ENCODE peak calls at places on chromosomes 6 and 20, in four cellular contexts. N is GM12878, S is GM12891, A is K562. L is an unnamed sample.

GRCh38 chr6:137044366-137045220 is at the start of gene IL20RA:
- DNase-seq in N (no peak), S (peak), A (no peak), L (no peak)

GRCh38 chr20:62350098-62350628 is 16.9 kb downstream of the LAMA5 start:
- DNase-seq in N (no peak), S (no peak), A (no peak), L (no peak)

GRCh38 chr6:12967686-12968085 is 251.1 kb downstream of the PHACTR1 start:
- DNase-seq in N (no peak), S (no peak), A (no peak), L (no peak)

GRCh38 chr6:139821669-139822223 is 447.3 kb upstream of the CITED2 start:
- DNase-seq in N (no peak), S (no peak), A (no peak), L (no peak)

GRCh38 chr6:2851727-2852513 is 10.3 kb upstream of the SERPINB1 start:
- DNase-seq in N (no peak), S (no peak), A (no peak), L (no peak)

GRCh38 chr20:35166242-35166830 is 5.5 kb upstream of the PROCR start:
- DNase-seq in N (no peak), S (no peak), A (no peak), L (no peak)

GRCh38 chr20:38873050-38873581 is 53.1 kb upstream of the FAM83D start:
- DNase-seq in N (peak), S (peak), A (no peak), L (no peak)

GRCh38 chr6:105483492-105483891 is 80.6 kb upstream of the PREP start:
- DNase-seq in N (no peak), S (no peak), A (no peak), L (no peak)

DNA sequence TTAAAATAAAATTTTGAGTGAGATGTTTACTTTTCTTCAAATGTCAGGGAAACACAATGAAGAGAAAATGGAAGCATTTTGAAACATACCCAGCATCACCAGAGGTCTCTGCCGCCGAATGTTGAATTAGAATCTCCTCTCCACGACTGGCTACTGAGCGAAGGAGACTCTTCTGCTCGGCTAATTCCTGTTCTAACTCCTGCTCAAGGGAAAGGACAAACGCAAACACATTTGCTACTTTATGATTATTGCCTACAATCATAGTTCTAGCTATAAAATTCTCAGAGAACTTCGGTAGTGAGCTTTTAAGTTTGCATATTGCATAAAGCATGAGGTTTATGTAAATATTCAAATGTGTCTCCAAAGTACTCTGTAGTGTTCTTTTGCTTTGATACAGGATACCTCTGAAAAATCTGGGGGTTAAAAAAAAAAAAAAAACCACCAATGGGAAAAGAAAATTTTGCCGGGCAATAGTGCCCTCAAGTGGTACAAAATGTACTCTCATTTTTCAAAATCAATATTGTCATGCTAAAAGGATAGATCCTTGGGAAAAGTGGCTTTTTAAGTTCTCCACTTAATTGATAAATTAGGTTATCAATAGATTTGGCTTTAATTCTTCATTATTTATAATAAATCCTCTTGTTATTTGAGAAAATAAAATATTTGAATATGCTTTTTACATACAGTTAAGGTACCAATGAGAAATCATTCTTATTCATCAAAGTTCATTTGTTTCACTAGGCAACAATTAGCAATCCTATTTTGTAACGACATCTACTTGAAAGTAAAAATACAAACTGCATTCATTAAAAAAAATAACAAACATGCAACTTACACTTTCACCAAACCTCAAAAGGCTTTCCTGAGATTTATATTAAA is 369.0 kb downstream of the SYNE1 start:
- DNase-seq in N (no peak), S (no peak), A (peak), L (no peak)
- TF ChIP-seq SPI1 in N (no peak), S (no peak), A (no peak), L (no peak)

GRCh38 chr6:89244237-89244985 is 27.3 kb upstream of the GABRR1 start:
- DNase-seq in N (no peak), S (no peak), A (no peak), L (no peak)

GRCh38 chr6:89239338-89239737 is 22.2 kb upstream of the GABRR1 start:
- DNase-seq in N (no peak), S (no peak), A (peak), L (no peak)

GRCh38 chr6:89243331-89243629 is 26.1 kb upstream of the GABRR1 start:
- DNase-seq in N (no peak), S (no peak), A (no peak), L (no peak)

GRCh38 chr6:89237158-89237557 is 20.0 kb upstream of the GABRR1 start:
- DNase-seq in N (no peak), S (no peak), A (no peak), L (no peak)

GRCh38 chr6:89242574-89243330 is 25.6 kb upstream of the GABRR1 start:
- DNase-seq in N (no peak), S (no peak), A (no peak), L (peak)
- TF ChIP-seq SPI1 in N (no peak), S (no peak), A (no peak), L (no peak)

DNA sequence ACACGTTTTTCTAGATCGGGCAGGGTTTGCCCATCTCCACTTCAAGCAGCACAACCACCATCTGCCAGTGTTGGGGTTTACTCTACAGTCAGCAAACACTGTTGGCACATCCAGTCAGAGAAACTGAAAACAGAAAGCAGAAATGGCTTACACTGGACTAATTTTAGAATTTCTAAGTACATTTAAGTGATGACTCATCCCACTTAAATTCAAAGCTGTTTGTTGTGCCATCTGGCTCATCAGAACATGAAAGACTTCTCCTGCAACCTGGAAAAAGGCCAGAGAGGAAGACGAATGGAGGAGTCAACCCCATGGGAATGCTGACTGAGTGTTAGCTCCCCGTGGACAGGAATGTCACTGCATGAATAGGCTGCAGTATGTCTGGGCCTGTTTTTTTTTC is 21.8 kb downstream of the FAM209B start:
- DNase-seq in N (peak), S (peak), A (peak), L (peak)
- TF ChIP-seq SPI1 in N (peak), S (peak), A (no peak), L (no peak)

DNA sequence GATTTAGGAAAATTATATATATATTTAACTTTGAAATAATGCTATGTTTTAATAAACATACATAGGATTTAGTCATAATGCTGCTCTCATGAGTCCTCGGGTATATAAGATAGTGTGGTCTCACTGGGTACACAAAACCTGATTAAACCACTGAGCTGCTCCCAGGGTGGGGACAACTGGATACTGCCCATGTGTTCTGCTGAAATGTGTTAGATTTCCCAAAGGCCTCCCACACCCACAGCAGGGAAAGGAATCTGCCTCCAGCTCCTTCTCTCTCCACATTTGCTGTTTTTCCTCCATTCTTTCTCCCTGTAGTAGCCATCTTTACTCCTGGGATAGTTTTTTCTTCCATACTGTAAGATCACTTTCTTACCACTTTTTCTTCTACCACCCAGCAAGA is 69.2 kb upstream of the TRAF3IP2 start:
- DNase-seq in N (no peak), S (no peak), A (no peak), L (no peak)
- TF ChIP-seq SPI1 in N (no peak), S (no peak), A (no peak), L (no peak)

GRCh38 chr6:167401525-167402194 is 76.8 kb downstream of the TTLL2 start:
- DNase-seq in N (no peak), S (no peak), A (no peak), L (no peak)
- TF ChIP-seq SPI1 in N (no peak), S (no peak), A (no peak), L (no peak)

GRCh38 chr20:5191829-5192569 is 65.2 kb downstream of the CDS2 start:
- DNase-seq in N (peak), S (peak), A (peak), L (peak)
- TF ChIP-seq SPI1 in N (no peak), S (no peak), A (no peak), L (no peak)

DNA sequence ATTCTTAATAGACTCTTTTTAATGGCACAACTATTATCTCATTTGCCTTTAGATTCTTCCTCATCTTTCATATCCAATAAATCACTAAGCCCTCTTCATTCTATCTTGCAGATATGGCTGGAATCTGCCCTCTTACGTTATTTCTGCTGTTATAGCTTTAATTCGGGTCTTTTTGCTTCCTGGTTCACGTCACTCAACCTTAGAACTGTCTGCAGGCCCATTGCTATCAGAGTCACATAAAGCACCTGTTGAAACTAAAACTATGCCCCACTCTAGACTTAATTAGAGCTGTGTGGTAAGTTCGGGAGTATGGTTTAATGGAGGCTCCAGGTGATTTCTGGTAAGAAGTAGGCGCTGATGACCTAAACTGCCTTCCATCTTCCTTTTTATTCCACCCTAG is 988 bp downstream of the QRSL1 start:
- DNase-seq in N (no peak), S (no peak), A (peak), L (no peak)
- TF ChIP-seq SPI1 in N (no peak), S (no peak), A (no peak), L (no peak)

GRCh38 chr6:82251942-82252341 is 4.4 kb upstream of the IBTK start:
- DNase-seq in N (no peak), S (no peak), A (peak), L (peak)
- TF ChIP-seq SPI1 in N (no peak), S (no peak), A (no peak), L (no peak)

DNA sequence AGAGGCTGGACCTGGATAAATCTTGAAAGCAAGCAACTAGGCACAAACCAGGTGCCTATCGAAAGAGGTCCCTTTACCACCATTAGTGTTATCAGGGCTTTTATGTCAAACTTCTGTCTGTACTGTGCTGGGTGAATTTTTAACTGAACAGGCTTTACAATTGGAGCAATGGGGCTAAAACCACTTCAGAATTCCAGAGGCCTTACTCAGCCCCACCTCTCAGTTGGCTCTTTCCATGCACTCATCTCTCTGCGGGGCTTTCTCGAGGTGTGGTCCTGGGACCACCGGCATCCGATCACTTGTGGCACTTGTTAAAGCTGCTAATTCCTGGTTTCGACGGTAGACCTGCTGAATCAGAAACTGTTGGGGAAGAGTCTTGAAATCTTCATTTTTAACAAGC is 232.5 kb downstream of the SOX4 start:
- DNase-seq in N (no peak), S (no peak), A (no peak), L (no peak)
- TF ChIP-seq SPI1 in N (no peak), S (no peak), A (no peak), L (no peak)